ENCODE peak calls at places on chromosome 2, in four cellular contexts. One of them, this sample, is unnamed.

GRCh38 chr2:216548901-216549321 is 50.3 kb downstream of the RPL37A start:
- DNase-seq in NCI-H2029: no peak
- DNase-seq in stimulated activated CD4-positive, alpha-beta T cell treated with anti-CD3 and anti-CD28 coated beads, Interleukin-12 subunit alpha, Interleukin-12 subunit beta, amount 100 ng/mL, for 4 hours: no peak
- DNase-seq in HCT116: no peak
- DNase-seq in this sample: no peak

GRCh38 chr2:111704246-111704645 is 179.7 kb downstream of the ANAPC1 start:
- DNase-seq in stimulated activated CD4-positive, alpha-beta T cell treated with anti-CD3 and anti-CD28 coated beads, Interleukin-12 subunit alpha, Interleukin-12 subunit beta, amount 100 ng/mL, for 4 hours: no peak
- DNase-seq in NCI-H2029: no peak
- DNase-seq in HCT116: no peak
- DNase-seq in this sample: no peak

GRCh38 chr2:70978388-70979357 is at the start of gene ANKRD53:
- DNase-seq in HCT116: no peak
- DNase-seq in NCI-H2029: peak
- DNase-seq in stimulated activated CD4-positive, alpha-beta T cell treated with anti-CD3 and anti-CD28 coated beads, Interleukin-12 subunit alpha, Interleukin-12 subunit beta, amount 100 ng/mL, for 4 hours: no peak
- DNase-seq in this sample: no peak

GRCh38 chr2:208440716-208441115 is 34.1 kb downstream of the PTH2R start:
- DNase-seq in HCT116: no peak
- DNase-seq in stimulated activated CD4-positive, alpha-beta T cell treated with anti-CD3 and anti-CD28 coated beads, Interleukin-12 subunit alpha, Interleukin-12 subunit beta, amount 100 ng/mL, for 4 hours: no peak
- DNase-seq in NCI-H2029: no peak
- DNase-seq in this sample: no peak

GRCh38 chr2:164706522-164706921 is 85.2 kb upstream of the GRB14 start:
- DNase-seq in stimulated activated CD4-positive, alpha-beta T cell treated with anti-CD3 and anti-CD28 coated beads, Interleukin-12 subunit alpha, Interleukin-12 subunit beta, amount 100 ng/mL, for 4 hours: no peak
- DNase-seq in HCT116: no peak
- DNase-seq in NCI-H2029: no peak
- DNase-seq in this sample: no peak

GRCh38 chr2:101830555-101830954 is 133.0 kb downstream of the MAP4K4 start:
- DNase-seq in HCT116: no peak
- DNase-seq in stimulated activated CD4-positive, alpha-beta T cell treated with anti-CD3 and anti-CD28 coated beads, Interleukin-12 subunit alpha, Interleukin-12 subunit beta, amount 100 ng/mL, for 4 hours: no peak
- DNase-seq in NCI-H2029: no peak
- DNase-seq in this sample: peak

GRCh38 chr2:127085260-127085666 is 21.7 kb downstream of the BIN1 start:
- DNase-seq in HCT116: no peak
- DNase-seq in stimulated activated CD4-positive, alpha-beta T cell treated with anti-CD3 and anti-CD28 coated beads, Interleukin-12 subunit alpha, Interleukin-12 subunit beta, amount 100 ng/mL, for 4 hours: no peak
- DNase-seq in NCI-H2029: no peak
- DNase-seq in this sample: peak

GRCh38 chr2:43218550-43219382 is 7.6 kb downstream of the ZFP36L2 start:
- DNase-seq in NCI-H2029: peak
- DNase-seq in HCT116: no peak
- DNase-seq in stimulated activated CD4-positive, alpha-beta T cell treated with anti-CD3 and anti-CD28 coated beads, Interleukin-12 subunit alpha, Interleukin-12 subunit beta, amount 100 ng/mL, for 4 hours: peak
- DNase-seq in this sample: peak

GRCh38 chr2:237162959-237163358 is 77.3 kb downstream of the COPS8 start:
- DNase-seq in HCT116: no peak
- DNase-seq in NCI-H2029: no peak
- DNase-seq in stimulated activated CD4-positive, alpha-beta T cell treated with anti-CD3 and anti-CD28 coated beads, Interleukin-12 subunit alpha, Interleukin-12 subunit beta, amount 100 ng/mL, for 4 hours: no peak
- DNase-seq in this sample: no peak

GRCh38 chr2:15693926-15694588 is 102.4 kb downstream of the DDX1 start:
- DNase-seq in NCI-H2029: no peak
- DNase-seq in HCT116: no peak
- DNase-seq in stimulated activated CD4-positive, alpha-beta T cell treated with anti-CD3 and anti-CD28 coated beads, Interleukin-12 subunit alpha, Interleukin-12 subunit beta, amount 100 ng/mL, for 4 hours: no peak
- DNase-seq in this sample: no peak

GRCh38 chr2:8656160-8656641 is 25.7 kb upstream of the ID2 start:
- DNase-seq in stimulated activated CD4-positive, alpha-beta T cell treated with anti-CD3 and anti-CD28 coated beads, Interleukin-12 subunit alpha, Interleukin-12 subunit beta, amount 100 ng/mL, for 4 hours: no peak
- DNase-seq in HCT116: no peak
- DNase-seq in NCI-H2029: no peak
- DNase-seq in this sample: no peak

GRCh38 chr2:171822520-171823297 is 71.3 kb downstream of the SLC25A12 start:
- DNase-seq in stimulated activated CD4-positive, alpha-beta T cell treated with anti-CD3 and anti-CD28 coated beads, Interleukin-12 subunit alpha, Interleukin-12 subunit beta, amount 100 ng/mL, for 4 hours: no peak
- DNase-seq in NCI-H2029: no peak
- DNase-seq in HCT116: no peak
- DNase-seq in this sample: no peak

GRCh38 chr2:54867457-54867856 is 144.0 kb downstream of the EML6 start:
- DNase-seq in NCI-H2029: no peak
- DNase-seq in HCT116: no peak
- DNase-seq in stimulated activated CD4-positive, alpha-beta T cell treated with anti-CD3 and anti-CD28 coated beads, Interleukin-12 subunit alpha, Interleukin-12 subunit beta, amount 100 ng/mL, for 4 hours: no peak
- DNase-seq in this sample: peak

GRCh38 chr2:10584843-10585475 is 104.8 kb downstream of the NOL10 start:
- DNase-seq in stimulated activated CD4-positive, alpha-beta T cell treated with anti-CD3 and anti-CD28 coated beads, Interleukin-12 subunit alpha, Interleukin-12 subunit beta, amount 100 ng/mL, for 4 hours: no peak
- DNase-seq in NCI-H2029: no peak
- DNase-seq in HCT116: no peak
- DNase-seq in this sample: no peak

This sample was measured in GM12865.